ENCODE peak calls at places on chromosomes 4 and X, in four cellular contexts. A is left ventricle myocardium inferior, R is keratinocyte, H is neural progenitor cell. Y is an unnamed sample.
A peak's percentile ranks its signal among the peaks of the same experiment; 100 is the strongest.

GRCh38 chrX:70176938-70177533 is at the start of gene DGAT2L6:
- DNase-seq in A (no peak), R (no peak), H (no peak), Y (no peak)

GRCh38 chrX:145396612-145397011 is 149.3 kb downstream of the SPANXN1 start:
- DNase-seq in A (no peak), R (no peak), H (no peak), Y (no peak)

GRCh38 chr4:39022241-39022640 is 10.0 kb downstream of the TMEM156 start:
- DNase-seq in A (no peak), R (no peak), H (no peak), Y (no peak)

GRCh38 chrX:47723689-47724088 is 64.7 kb upstream of the UXT start:
- DNase-seq in A (no peak), R (no peak), H (peak; percentile 15), Y (peak; percentile 23)

GRCh38 chr4:8278421-8279287 is 9.1 kb downstream of the HTRA3 start:
- DNase-seq in A (peak; percentile 38), R (no peak), H (no peak), Y (no peak)

GRCh38 chr4:26248647-26249046 is 72.2 kb upstream of the RBPJ start:
- DNase-seq in A (no peak), R (no peak), H (no peak), Y (no peak)

GRCh38 chr4:133694416-133694815 is 507.2 kb downstream of the PABPC4L start:
- DNase-seq in A (no peak), R (no peak), H (no peak), Y (no peak)

GRCh38 chrX:10195425-10195824 is 38.6 kb downstream of the CLCN4 start:
- DNase-seq in A (no peak), R (no peak), H (no peak), Y (no peak)

GRCh38 chrX:37349131-37350033 is at the start of gene PRRG1:
- DNase-seq in A (peak; percentile 78), R (no peak), H (peak; percentile 96), Y (peak; percentile 84)

GRCh38 chr4:19025031-19025430 is 1003.5 kb upstream of the LCORL start:
- DNase-seq in A (no peak), R (no peak), H (no peak), Y (no peak)

GRCh38 chrX:21490341-21490740 is 116.1 kb downstream of the CNKSR2 start:
- DNase-seq in A (no peak), R (no peak), H (no peak), Y (no peak)

GRCh38 chr4:147578611-147579010 is 38.6 kb upstream of the TMEM184C start:
- DNase-seq in A (no peak), R (no peak), H (no peak), Y (no peak)

GRCh38 chrX:34849371-34849770 is 93.2 kb upstream of the FAM47B start:
- DNase-seq in A (no peak), R (no peak), H (no peak), Y (no peak)

GRCh38 chr4:905485-906214 is 26.5 kb downstream of the GAK start:
- DNase-seq in A (no peak), R (no peak), H (no peak), Y (no peak)

GRCh38 chr4:121822796-121823504 is 733 bp downstream of the CCNA2 start:
- DNase-seq in A (no peak), R (no peak), H (peak; percentile 52), Y (peak; percentile 60)

GRCh38 chrX:16719334-16720084 is at the start of gene SYAP1:
- DNase-seq in A (peak; percentile 90), R (peak; percentile 96), H (peak; percentile 100), Y (peak; percentile 97)

GRCh38 chrX:16730450-16730849 is 11.0 kb downstream of the SYAP1 start:
- DNase-seq in A (no peak), R (no peak), H (no peak), Y (no peak)

GRCh38 chrX:16722481-16722880 is 3.1 kb downstream of the SYAP1 start:
- DNase-seq in A (no peak), R (no peak), H (no peak), Y (no peak)

GRCh38 chrX:16727637-16728036 is 8.2 kb downstream of the SYAP1 start:
- DNase-seq in A (no peak), R (no peak), H (no peak), Y (no peak)

DNA sequence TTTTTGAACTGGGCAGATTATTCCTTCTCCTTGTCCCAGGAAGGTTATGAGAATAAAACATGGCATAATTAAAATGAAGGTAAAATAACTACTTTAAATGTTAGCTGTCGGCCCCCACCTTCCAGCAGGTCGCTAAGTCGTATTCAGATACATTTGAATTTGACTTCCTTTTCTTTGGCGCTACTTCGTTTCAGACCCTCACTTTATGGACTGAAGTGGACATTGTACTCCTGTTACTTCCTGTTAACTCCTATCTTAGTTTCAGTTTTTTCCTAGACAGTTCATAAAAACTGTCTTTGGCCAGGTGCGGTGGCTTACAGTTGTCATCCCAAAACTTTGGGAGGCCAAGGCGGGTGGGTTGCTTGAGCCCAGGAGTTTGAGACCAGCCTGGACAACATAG is 5.7 kb downstream of the SYAP1 start:
- DNase-seq in A (no peak), R (no peak), H (no peak), Y (no peak)
- H3K36me3 ChIP-seq in A (no peaks in the 10 kb centered on the region), R (peaks cover 4% of the 10 kb centered on the region), H (peaks cover 14% of the 10 kb centered on the region), Y (no peaks in the 10 kb centered on the region)

GRCh38 chrX:101685923-101686322 is 26.3 kb upstream of the ARMCX2 start:
- DNase-seq in A (no peak), R (no peak), H (peak; percentile 55), Y (no peak)
- H3K4me3 ChIP-seq in A (no peak overlapping the region), R (no peak overlapping the region), H (no peak overlapping the region), Y (no peak overlapping the region)

GRCh38 chrX:55030490-55031285 is at the start of gene ALAS2:
- DNase-seq in A (no peak), R (no peak), H (no peak), Y (no peak)

GRCh38 chrX:55028040-55028439 is 2.7 kb downstream of the ALAS2 start:
- DNase-seq in A (no peak), R (no peak), H (no peak), Y (no peak)

GRCh38 chrX:55033429-55033828 is 2.7 kb upstream of the ALAS2 start:
- DNase-seq in A (no peak), R (no peak), H (no peak), Y (no peak)
- H3K36me3 ChIP-seq in A (no peaks in the 10 kb centered on the region), R (no peaks in the 10 kb centered on the region), H (no peaks in the 10 kb centered on the region), Y (no peaks in the 10 kb centered on the region)

DNA sequence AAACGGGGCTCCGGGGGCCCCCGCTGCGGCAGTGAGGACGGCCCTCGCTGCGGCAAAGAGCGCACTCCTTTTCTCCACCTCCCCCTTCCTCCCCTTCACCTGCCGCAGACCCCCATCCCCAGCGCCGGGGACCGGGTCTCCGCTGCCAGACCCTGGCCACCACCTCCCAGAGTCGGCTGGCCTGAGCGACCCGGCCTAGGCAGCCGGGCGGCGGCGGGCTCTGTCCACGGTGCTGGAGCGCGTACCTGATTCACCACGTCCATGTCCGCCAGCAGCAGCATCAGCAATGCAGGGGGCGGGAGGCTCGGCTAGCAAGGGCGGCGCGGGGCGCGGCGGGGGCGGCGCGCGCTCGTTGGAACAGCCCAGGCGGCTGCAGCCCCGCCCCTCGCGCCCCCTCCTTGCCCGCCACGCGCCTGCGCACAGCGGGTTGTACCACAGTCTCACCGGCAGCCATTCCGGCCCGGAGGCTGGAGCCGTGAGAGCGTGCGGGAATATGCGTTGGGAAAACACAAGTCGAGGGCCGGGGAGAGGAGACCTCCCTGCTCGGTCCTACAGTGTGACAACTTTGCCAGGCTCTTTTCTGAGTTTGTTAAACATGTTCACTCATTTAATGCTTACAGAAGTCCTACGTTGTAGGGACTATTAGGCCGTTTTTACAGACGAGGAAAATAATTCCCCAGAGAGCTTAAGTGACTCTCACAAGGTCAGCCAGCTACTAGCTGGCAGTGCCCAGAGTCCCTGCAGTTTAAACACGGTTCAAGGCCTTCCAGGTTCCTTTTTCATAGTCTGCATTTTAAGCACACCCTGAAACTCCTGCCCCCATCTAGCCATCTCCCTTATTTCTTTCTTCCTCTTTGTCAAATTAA is at the start of gene SYP:
- DNase-seq in A (peak; percentile 88), R (no peak), H (peak; percentile 92), Y (peak; percentile 96)
- H3K4me3 ChIP-seq in A (peak within 1 kb of the TSS; percentile 60), R (no peak within 1 kb of the TSS), H (peak within 1 kb of the TSS; percentile 32), Y (peak within 1 kb of the TSS; percentile 27)

GRCh38 chrX:99384594-99385374 is 1025.3 kb downstream of the PCDH19 start:
- DNase-seq in A (no peak), R (no peak), H (no peak), Y (no peak)

DNA sequence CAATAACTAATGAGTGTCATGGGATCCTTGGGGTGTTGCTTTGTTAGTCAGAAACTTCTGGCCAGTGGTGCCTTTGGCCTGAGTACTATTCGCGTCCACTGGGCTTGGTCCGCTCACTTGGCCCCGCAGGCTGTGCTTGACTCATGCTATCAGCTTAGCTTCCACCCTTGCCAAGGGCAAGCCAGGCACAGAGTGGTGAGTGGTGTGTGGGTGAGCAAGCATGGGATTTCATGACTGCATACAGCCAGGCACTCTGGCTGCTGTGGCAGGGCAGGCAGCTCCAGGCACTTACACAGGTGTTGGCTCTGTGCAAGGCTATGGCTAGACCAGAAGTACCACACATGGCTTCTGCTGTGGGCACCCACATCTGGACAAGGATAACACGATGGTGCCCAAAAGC is 1026.3 kb downstream of the PCDH19 start:
- DNase-seq in A (no peak), R (no peak), H (no peak), Y (no peak)
- H3K36me3 ChIP-seq in A (no peaks in the 10 kb centered on the region), R (no peaks in the 10 kb centered on the region), H (no peaks in the 10 kb centered on the region), Y (no peaks in the 10 kb centered on the region)

DNA sequence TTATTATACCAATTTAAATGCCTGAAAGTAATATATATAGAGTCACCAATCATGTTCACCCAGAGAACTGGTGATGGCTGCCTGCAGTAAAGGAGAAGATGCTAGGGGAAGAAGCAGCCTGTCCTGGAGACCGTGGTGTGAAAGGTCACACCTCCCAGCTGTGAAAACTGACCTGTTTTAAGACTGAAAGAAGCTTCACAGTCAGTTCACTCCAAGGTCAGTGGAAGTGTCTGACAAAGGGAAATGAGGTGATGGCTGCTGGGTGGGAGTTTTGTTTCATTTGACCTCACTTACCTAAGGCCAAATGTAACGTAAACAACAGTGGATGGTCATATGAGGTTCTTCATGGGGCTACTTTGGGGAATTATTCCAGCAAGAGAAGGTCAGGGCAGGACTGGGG is 352.1 kb upstream of the GATB start:
- DNase-seq in A (no peak), R (no peak), H (no peak), Y (no peak)
- H3K4me3 ChIP-seq in A (no peak overlapping the region), R (no peak overlapping the region), H (no peak overlapping the region), Y (no peak overlapping the region)

Y was measured in HAP-1.